ENCODE peak calls at places on chromosomes 12 and 14, in six cellular contexts. C is OCI-LY7, H is mesenchymal stem cell, K is SK-N-SH, W is astrocyte, M is IMR-90. E is an unnamed sample.

GRCh38 chr14:100885196-100886030 is 18.1 kb downstream of the RTL1 start:
- DNase-seq in C (no peak), H (peak; percentile 16), K (peak; percentile 68), W (no peak), M (no peak), E (no peak)

GRCh38 chr14:37969511-37969979 is 238.2 kb upstream of the SSTR1 start:
- DNase-seq in C (peak; percentile 62), H (no peak), K (no peak), W (no peak), M (no peak), E (no peak)

GRCh38 chr14:103561381-103562134 is 899 bp downstream of the BAG5 start:
- DNase-seq in C (peak; percentile 68), H (peak; percentile 73), K (peak; percentile 74), W (peak; percentile 45), M (peak; percentile 49), E (peak; percentile 95)

GRCh38 chr12:15728118-15728598 is 61.0 kb downstream of the EPS8 start:
- DNase-seq in C (no peak), H (peak; percentile 77), K (peak; percentile 1), W (peak; percentile 67), M (peak; percentile 80), E (peak; percentile 62)

GRCh38 chr12:122643207-122643805 is 59.9 kb downstream of the HCAR2 start:
- DNase-seq in C (no peak), H (no peak), K (no peak), W (no peak), M (no peak), E (no peak)

GRCh38 chr12:65454115-65454823 is 175.8 kb downstream of the MSRB3 start:
- DNase-seq in C (no peak), H (no peak), K (no peak), W (no peak), M (no peak), E (no peak)

GRCh38 chr12:89707623-89707991 is 1.0 kb downstream of the ATP2B1 start:
- DNase-seq in C (peak; percentile 42), H (peak; percentile 45), K (peak; percentile 60), W (no peak), M (no peak), E (peak; percentile 56)

GRCh38 chr14:51019089-51019488 is 74.8 kb upstream of the PYGL start:
- DNase-seq in C (no peak), H (no peak), K (no peak), W (peak; percentile 61), M (no peak), E (no peak)

GRCh38 chr12:121391619-121392324 is 8.1 kb upstream of the RNF34 start:
- DNase-seq in C (no peak), H (peak; percentile 72), K (peak; percentile 81), W (peak; percentile 2), M (peak; percentile 61), E (no peak)

GRCh38 chr14:100708349-100709217 is 18.1 kb upstream of the DLK1 start:
- DNase-seq in C (no peak), H (peak; percentile 88), K (no peak), W (no peak), M (peak; percentile 22), E (no peak)

GRCh38 chr12:7349418-7349817 is 45.5 kb downstream of the ACSM4 start:
- DNase-seq in C (no peak), H (no peak), K (no peak), W (no peak), M (no peak), E (no peak)

GRCh38 chr12:111519083-111519482 is 80.0 kb downstream of the ATXN2 start:
- DNase-seq in C (no peak), H (no peak), K (no peak), W (no peak), M (no peak), E (no peak)

GRCh38 chr14:68397371-68397779 is 395.5 kb downstream of the ZFP36L1 start:
- DNase-seq in C (no peak), H (no peak), K (no peak), W (no peak), M (no peak), E (no peak)

GRCh38 chr12:52645120-52645761 is 6.8 kb downstream of the KRT2 start:
- DNase-seq in C (no peak), H (no peak), K (no peak), W (no peak), M (no peak), E (no peak)

GRCh38 chr12:119363037-119363436 is 28.5 kb downstream of the CCDC60 start:
- DNase-seq in C (no peak), H (no peak), K (no peak), W (no peak), M (no peak), E (no peak)

GRCh38 chr12:54958048-54958658 is 26.4 kb downstream of the TESPA1 start:
- DNase-seq in C (peak; percentile 67), H (peak; percentile 67), K (peak; percentile 26), W (peak; percentile 38), M (peak; percentile 72), E (peak; percentile 80)

GRCh38 chr12:3129301-3130052 is 52.3 kb downstream of the TSPAN9 start:
- DNase-seq in C (no peak), H (peak; percentile 71), K (no peak), W (peak; percentile 95), M (peak; percentile 88), E (peak; percentile 62)

GRCh38 chr14:75979071-75979571 is 2.7 kb downstream of the TGFB3 start:
- DNase-seq in C (peak; percentile 36), H (peak; percentile 18), K (peak; percentile 74), W (no peak), M (peak; percentile 38), E (peak; percentile 90)

GRCh38 chr12:118958520-118958919 is 22.8 kb upstream of the SRRM4 start:
- DNase-seq in C (no peak), H (no peak), K (no peak), W (no peak), M (no peak), E (no peak)

GRCh38 chr12:51359851-51360250 is 13.4 kb upstream of the CELA1 start:
- DNase-seq in C (no peak), H (no peak), K (no peak), W (no peak), M (no peak), E (no peak)

GRCh38 chr12:124517260-124518050 is 50.0 kb downstream of the NCOR2 start:
- DNase-seq in C (no peak), H (no peak), K (peak; percentile 92), W (no peak), M (peak; percentile 38), E (peak; percentile 96)

GRCh38 chr14:94337274-94337673 is 14.1 kb upstream of the SERPINA6 start:
- DNase-seq in C (no peak), H (no peak), K (no peak), W (no peak), M (peak; percentile 31), E (no peak)

GRCh38 chr12:6772331-6772695 is at the start of gene LAG3:
- DNase-seq in C (no peak), H (no peak), K (no peak), W (no peak), M (no peak), E (peak; percentile 92)

GRCh38 chr12:75759842-75760260 is 248.4 kb upstream of the KRR1 start:
- DNase-seq in C (no peak), H (peak; percentile 59), K (no peak), W (peak; percentile 91), M (peak; percentile 94), E (peak; percentile 69)

GRCh38 chr12:110549716-110550115 is 33.4 kb downstream of the PPTC7 start:
- DNase-seq in C (no peak), H (peak; percentile 43), K (no peak), W (no peak), M (no peak), E (peak; percentile 27)

GRCh38 chr14:65184032-65184764 is 81.9 kb upstream of the MAX start:
- DNase-seq in C (no peak), H (no peak), K (no peak), W (peak; percentile 51), M (peak; percentile 32), E (peak; percentile 52)

GRCh38 chr12:76274699-76275098 is 73.5 kb downstream of the BBS10 start:
- DNase-seq in C (no peak), H (peak; percentile 17), K (no peak), W (peak; percentile 98), M (peak; percentile 77), E (no peak)

DNA sequence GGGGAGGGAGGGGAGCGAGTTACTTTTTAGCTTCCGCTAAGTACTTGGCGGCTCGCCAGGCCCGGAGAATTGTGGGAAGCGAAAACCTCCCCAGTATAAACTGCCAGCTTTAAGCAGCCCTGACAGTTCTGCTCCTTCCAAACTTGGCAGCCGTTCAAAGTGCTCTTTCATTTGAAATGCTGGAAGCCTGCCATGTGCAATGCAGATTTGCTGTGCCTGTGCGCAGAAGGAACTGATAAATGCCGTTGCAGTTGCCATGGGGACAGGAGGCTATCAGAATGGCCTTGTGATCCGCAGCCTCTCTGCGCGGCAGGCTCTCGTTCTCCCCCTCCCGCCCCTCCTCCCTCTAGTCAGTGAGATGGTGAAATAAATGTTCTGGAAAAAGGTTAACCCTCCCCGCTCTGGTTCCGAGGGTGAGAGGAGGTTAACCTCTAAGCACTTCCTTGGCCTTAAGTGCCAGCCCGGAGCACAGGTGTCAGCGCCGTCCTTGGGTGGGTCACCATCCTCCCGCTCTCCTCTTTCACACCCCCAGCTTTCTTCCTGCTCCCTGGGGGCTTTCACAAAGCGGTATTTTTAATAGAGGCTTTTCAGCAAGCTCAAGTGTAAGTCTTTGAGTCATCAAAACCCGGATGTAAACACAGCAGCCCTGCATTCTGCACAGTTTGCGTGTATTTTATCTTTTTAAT is 11.9 kb upstream of the IRF2BPL start:
- DNase-seq in C (peak; percentile 94), H (peak; percentile 100), K (peak; percentile 79), W (peak; percentile 97), M (peak; percentile 99), E (peak; percentile 90)
- H2AFZ ChIP-seq in C (peak overlapping the region; percentile 71), H (no peak overlapping the region), K (peak overlapping the region; percentile 26), W (peak overlapping the region; percentile 19), M (peak overlapping the region; percentile 82), E (peak overlapping the region; percentile 19)

DNA sequence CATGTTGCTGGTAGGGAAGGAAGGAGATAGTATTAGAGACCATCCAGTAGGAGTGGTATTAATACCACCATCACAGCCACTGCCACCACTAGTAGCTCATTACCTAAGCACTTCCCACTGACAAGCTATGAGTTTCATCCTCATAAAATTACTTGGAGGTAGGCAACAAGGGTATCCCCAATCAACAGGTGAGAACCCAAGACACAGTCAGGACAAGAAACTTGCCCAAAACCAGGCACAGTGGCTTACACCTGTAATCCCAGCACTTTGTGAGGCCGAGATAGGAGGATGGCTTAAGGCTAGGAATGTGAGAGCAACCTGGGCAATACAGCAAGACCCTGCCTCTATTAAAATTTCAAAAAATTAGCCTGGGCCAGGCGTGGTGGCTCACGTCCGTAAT is 5.5 kb downstream of the ADCY6 start:
- DNase-seq in C (no peak), H (no peak), K (no peak), W (no peak), M (no peak), E (peak; percentile 64)
- H3K4me1 ChIP-seq in C (no peaks in the 10 kb centered on the region), H (peaks cover 47% of the 10 kb centered on the region), K (peaks cover 17% of the 10 kb centered on the region), W (peaks cover 35% of the 10 kb centered on the region), M (peaks cover 22% of the 10 kb centered on the region), E (peaks cover 36% of the 10 kb centered on the region)

GRCh38 chr14:20687362-20688166 is 1.0 kb upstream of the ANG start:
- DNase-seq in C (no peak), H (no peak), K (no peak), W (no peak), M (no peak), E (no peak)
- H3K4me3 ChIP-seq in C (no peak overlapping the region), H (no peak overlapping the region), K (no peak overlapping the region), W (no peak overlapping the region), M (no peak overlapping the region), E (no peak overlapping the region)

GRCh38 chr12:132282031-132282949 is 47.1 kb downstream of the GALNT9 start:
- DNase-seq in C (no peak), H (no peak), K (no peak), W (no peak), M (no peak), E (peak; percentile 76)
- H2AFZ ChIP-seq in C (no peak overlapping the region), H (no peak overlapping the region), K (no peak overlapping the region), W (no peak overlapping the region), M (no peak overlapping the region), E (no peak overlapping the region)